ENCODE peak calls at places on chromosomes 2 and 18, in nine cellular contexts. One of them, this sample, is unnamed.

GRCh38 chr18:48227206-48227605 is 182.0 kb downstream of the ZBTB7C start:
- DNase-seq in upper lobe of right lung: no peak
- DNase-seq in keratinocyte: no peak
- DNase-seq in Peyer's patch: no peak
- DNase-seq in thoracic aorta: no peak
- DNase-seq in pancreas: no peak
- DNase-seq in neural progenitor cell: no peak
- DNase-seq in H7: no peak
- DNase-seq in CD8-positive, alpha-beta T cell: no peak
- DNase-seq in this sample: no peak

GRCh38 chr18:76188097-76188496 is 306.9 kb downstream of the ZNF516 start:
- DNase-seq in neural progenitor cell: no peak
- DNase-seq in upper lobe of right lung: no peak
- DNase-seq in pancreas: no peak
- DNase-seq in CD8-positive, alpha-beta T cell: no peak
- DNase-seq in thoracic aorta: no peak
- DNase-seq in Peyer's patch: no peak
- DNase-seq in keratinocyte: no peak
- DNase-seq in H7: no peak
- DNase-seq in this sample: no peak

GRCh38 chr2:236538242-236538641 is 31.4 kb upstream of the ACKR3 start:
- DNase-seq in Peyer's patch: no peak
- DNase-seq in H7: no peak
- DNase-seq in thoracic aorta: no peak
- DNase-seq in pancreas: no peak
- DNase-seq in neural progenitor cell: no peak
- DNase-seq in upper lobe of right lung: no peak
- DNase-seq in keratinocyte: no peak
- DNase-seq in CD8-positive, alpha-beta T cell: no peak
- DNase-seq in this sample: no peak

GRCh38 chr2:46866770-46867246 is 48.8 kb downstream of the MCFD2 start:
- DNase-seq in pancreas: peak; percentile 58
- DNase-seq in neural progenitor cell: no peak
- DNase-seq in keratinocyte: no peak
- DNase-seq in H7: no peak
- DNase-seq in Peyer's patch: peak; percentile 87
- DNase-seq in thoracic aorta: no peak
- DNase-seq in CD8-positive, alpha-beta T cell: no peak
- DNase-seq in upper lobe of right lung: no peak
- DNase-seq in this sample: no peak

GRCh38 chr2:99984781-99985525 is 157.4 kb downstream of the AFF3 start:
- DNase-seq in H7: no peak
- DNase-seq in pancreas: no peak
- DNase-seq in neural progenitor cell: peak; percentile 41
- DNase-seq in keratinocyte: no peak
- DNase-seq in upper lobe of right lung: no peak
- DNase-seq in Peyer's patch: no peak
- DNase-seq in CD8-positive, alpha-beta T cell: no peak
- DNase-seq in thoracic aorta: no peak
- DNase-seq in this sample: no peak

GRCh38 chr2:237435844-237436590 is 22.1 kb upstream of the COL6A3 start:
- DNase-seq in H7: no peak
- DNase-seq in keratinocyte: no peak
- DNase-seq in pancreas: no peak
- DNase-seq in CD8-positive, alpha-beta T cell: no peak
- DNase-seq in upper lobe of right lung: no peak
- DNase-seq in thoracic aorta: no peak
- DNase-seq in neural progenitor cell: no peak
- DNase-seq in Peyer's patch: no peak
- DNase-seq in this sample: no peak

GRCh38 chr2:226772389-226773179 is 27.0 kb downstream of the IRS1 start:
- DNase-seq in neural progenitor cell: no peak
- DNase-seq in keratinocyte: no peak
- DNase-seq in Peyer's patch: no peak
- DNase-seq in upper lobe of right lung: no peak
- DNase-seq in CD8-positive, alpha-beta T cell: no peak
- DNase-seq in pancreas: no peak
- DNase-seq in thoracic aorta: no peak
- DNase-seq in H7: no peak
- DNase-seq in this sample: no peak

GRCh38 chr2:104521247-104521646 is 332.7 kb upstream of the POU3F3 start:
- DNase-seq in upper lobe of right lung: no peak
- DNase-seq in keratinocyte: no peak
- DNase-seq in CD8-positive, alpha-beta T cell: no peak
- DNase-seq in Peyer's patch: no peak
- DNase-seq in neural progenitor cell: peak; percentile 67
- DNase-seq in H7: peak; percentile 43
- DNase-seq in pancreas: no peak
- DNase-seq in thoracic aorta: no peak
- DNase-seq in this sample: no peak

GRCh38 chr2:33033524-33034150 is 86.9 kb downstream of the LTBP1 start:
- DNase-seq in CD8-positive, alpha-beta T cell: no peak
- DNase-seq in Peyer's patch: no peak
- DNase-seq in upper lobe of right lung: no peak
- DNase-seq in pancreas: no peak
- DNase-seq in thoracic aorta: no peak
- DNase-seq in neural progenitor cell: peak; percentile 59
- DNase-seq in keratinocyte: no peak
- DNase-seq in H7: peak; percentile 44
- DNase-seq in this sample: peak; percentile 88

GRCh38 chr18:58287626-58288289 is 243.7 kb downstream of the NEDD4L start:
- DNase-seq in H7: no peak
- DNase-seq in thoracic aorta: no peak
- DNase-seq in pancreas: no peak
- DNase-seq in CD8-positive, alpha-beta T cell: no peak
- DNase-seq in keratinocyte: no peak
- DNase-seq in Peyer's patch: peak; percentile 75
- DNase-seq in upper lobe of right lung: no peak
- DNase-seq in neural progenitor cell: peak; percentile 17
- DNase-seq in this sample: no peak

GRCh38 chr18:48031011-48031480 is 100.6 kb upstream of the SMAD2 start:
- DNase-seq in upper lobe of right lung: peak; percentile 50
- DNase-seq in H7: peak; percentile 85
- DNase-seq in thoracic aorta: no peak
- DNase-seq in neural progenitor cell: peak; percentile 82
- DNase-seq in keratinocyte: no peak
- DNase-seq in CD8-positive, alpha-beta T cell: no peak
- DNase-seq in pancreas: peak; percentile 54
- DNase-seq in Peyer's patch: peak; percentile 74
- DNase-seq in this sample: peak; percentile 91

GRCh38 chr2:143160732-143161707 is 31.8 kb downstream of the ARHGAP15 start:
- DNase-seq in Peyer's patch: no peak
- DNase-seq in pancreas: no peak
- DNase-seq in H7: no peak
- DNase-seq in neural progenitor cell: peak; percentile 17
- DNase-seq in upper lobe of right lung: no peak
- DNase-seq in thoracic aorta: no peak
- DNase-seq in keratinocyte: no peak
- DNase-seq in CD8-positive, alpha-beta T cell: no peak
- DNase-seq in this sample: no peak

GRCh38 chr2:479505-480161 is 191.7 kb upstream of the ALKAL2 start:
- DNase-seq in neural progenitor cell: no peak
- DNase-seq in pancreas: peak; percentile 32
- DNase-seq in CD8-positive, alpha-beta T cell: no peak
- DNase-seq in H7: no peak
- DNase-seq in upper lobe of right lung: no peak
- DNase-seq in keratinocyte: no peak
- DNase-seq in Peyer's patch: no peak
- DNase-seq in thoracic aorta: no peak
- DNase-seq in this sample: no peak

GRCh38 chr2:85539361-85540130 is 578 bp downstream of the MAT2A start:
- DNase-seq in Peyer's patch: peak; percentile 80
- DNase-seq in thoracic aorta: peak; percentile 42
- DNase-seq in pancreas: peak; percentile 75
- DNase-seq in keratinocyte: no peak
- DNase-seq in CD8-positive, alpha-beta T cell: peak; percentile 68
- DNase-seq in neural progenitor cell: no peak
- DNase-seq in H7: peak; percentile 78
- DNase-seq in upper lobe of right lung: peak; percentile 89
- DNase-seq in this sample: peak; percentile 61

GRCh38 chr2:99512081-99512480 is 22.3 kb upstream of the REV1 start:
- DNase-seq in pancreas: no peak
- DNase-seq in CD8-positive, alpha-beta T cell: no peak
- DNase-seq in upper lobe of right lung: no peak
- DNase-seq in Peyer's patch: no peak
- DNase-seq in neural progenitor cell: no peak
- DNase-seq in keratinocyte: no peak
- DNase-seq in thoracic aorta: no peak
- DNase-seq in H7: no peak
- DNase-seq in this sample: no peak

GRCh38 chr2:206800501-206801416 is 35.4 kb downstream of the FASTKD2 start:
- DNase-seq in CD8-positive, alpha-beta T cell: peak; percentile 46
- DNase-seq in upper lobe of right lung: peak; percentile 67
- DNase-seq in Peyer's patch: peak; percentile 82
- DNase-seq in pancreas: peak; percentile 41
- DNase-seq in thoracic aorta: peak; percentile 19
- DNase-seq in keratinocyte: peak; percentile 2
- DNase-seq in H7: peak; percentile 30
- DNase-seq in neural progenitor cell: peak; percentile 83
- DNase-seq in this sample: peak; percentile 59

GRCh38 chr2:238024986-238025385 is 35.8 kb upstream of the SCLY start:
- DNase-seq in H7: no peak
- DNase-seq in thoracic aorta: no peak
- DNase-seq in CD8-positive, alpha-beta T cell: peak; percentile 17
- DNase-seq in neural progenitor cell: no peak
- DNase-seq in keratinocyte: peak; percentile 64
- DNase-seq in upper lobe of right lung: no peak
- DNase-seq in pancreas: no peak
- DNase-seq in Peyer's patch: no peak
- DNase-seq in this sample: no peak

GRCh38 chr2:25401307-25402021 is 59.7 kb upstream of the DNMT3A start:
- DNase-seq in CD8-positive, alpha-beta T cell: no peak
- DNase-seq in neural progenitor cell: no peak
- DNase-seq in upper lobe of right lung: no peak
- DNase-seq in H7: no peak
- DNase-seq in keratinocyte: no peak
- DNase-seq in Peyer's patch: no peak
- DNase-seq in thoracic aorta: no peak
- DNase-seq in pancreas: no peak
- DNase-seq in this sample: peak; percentile 55

GRCh38 chr2:200585730-200586643 is at the start of gene AOX1:
- DNase-seq in pancreas: peak; percentile 86
- DNase-seq in keratinocyte: no peak
- DNase-seq in H7: peak; percentile 85
- DNase-seq in Peyer's patch: peak; percentile 75
- DNase-seq in neural progenitor cell: peak; percentile 86
- DNase-seq in CD8-positive, alpha-beta T cell: peak; percentile 23
- DNase-seq in thoracic aorta: no peak
- DNase-seq in upper lobe of right lung: peak; percentile 75
- DNase-seq in this sample: no peak

GRCh38 chr2:11771971-11772615 is 25.7 kb downstream of the LPIN1 start:
- DNase-seq in Peyer's patch: no peak
- DNase-seq in thoracic aorta: no peak
- DNase-seq in neural progenitor cell: no peak
- DNase-seq in H7: no peak
- DNase-seq in pancreas: no peak
- DNase-seq in upper lobe of right lung: no peak
- DNase-seq in CD8-positive, alpha-beta T cell: no peak
- DNase-seq in keratinocyte: no peak
- DNase-seq in this sample: no peak
- H3K36me3 ChIP-seq in Peyer's patch: peaks cover 3% of the 10 kb centered on the region
- H3K36me3 ChIP-seq in thoracic aorta: peaks cover 44% of the 10 kb centered on the region
- H3K36me3 ChIP-seq in neural progenitor cell: peaks cover 6% of the 10 kb centered on the region
- H3K36me3 ChIP-seq in H7: peaks cover 2% of the 10 kb centered on the region
- H3K36me3 ChIP-seq in pancreas: no peaks in the 10 kb centered on the region
- H3K36me3 ChIP-seq in upper lobe of right lung: peaks cover 76% of the 10 kb centered on the region
- H3K36me3 ChIP-seq in CD8-positive, alpha-beta T cell: peaks cover 30% of the 10 kb centered on the region
- H3K36me3 ChIP-seq in keratinocyte: peaks cover 31% of the 10 kb centered on the region
- H3K36me3 ChIP-seq in this sample: peaks cover 87% of the 10 kb centered on the region

DNA sequence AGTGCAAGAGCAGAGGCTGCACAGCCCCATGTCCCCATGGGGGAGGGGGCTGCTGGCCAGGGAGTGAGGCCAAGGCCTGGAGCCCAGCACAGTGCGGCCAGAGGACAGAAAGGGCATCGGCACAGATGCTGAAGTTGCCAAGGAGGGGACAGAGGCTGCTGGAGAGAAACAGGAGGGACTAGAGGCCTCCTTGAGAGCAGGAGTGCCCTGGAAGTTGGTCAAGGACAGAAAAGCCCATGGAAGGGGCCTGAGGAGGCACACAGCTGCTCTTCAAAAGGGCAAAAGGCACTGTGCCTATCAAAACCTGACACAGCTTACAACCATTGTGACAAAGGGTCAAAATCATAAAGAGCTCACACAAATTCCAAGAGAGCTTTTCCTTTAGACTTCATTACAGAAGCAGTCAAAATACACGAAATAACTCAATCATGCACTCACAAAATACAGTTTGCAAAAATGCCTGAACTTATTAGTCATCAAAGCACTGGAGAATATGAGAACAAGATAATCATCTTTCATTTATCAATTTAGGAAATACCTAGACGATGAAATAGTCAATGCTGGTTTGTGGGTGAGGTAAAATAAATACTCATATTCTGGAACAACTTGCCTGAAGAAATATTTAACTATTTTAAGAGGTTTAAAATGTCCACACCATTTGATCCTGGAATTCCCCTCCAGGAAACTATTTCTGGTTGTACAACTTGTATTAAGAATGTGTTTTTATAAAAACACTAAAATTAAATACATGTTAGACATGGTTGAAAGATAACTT is 79.6 kb downstream of the USP40 start:
- DNase-seq in keratinocyte: no peak
- DNase-seq in CD8-positive, alpha-beta T cell: no peak
- DNase-seq in pancreas: no peak
- DNase-seq in thoracic aorta: no peak
- DNase-seq in neural progenitor cell: no peak
- DNase-seq in Peyer's patch: no peak
- DNase-seq in upper lobe of right lung: peak; percentile 67
- DNase-seq in H7: no peak
- DNase-seq in this sample: no peak
- H3K36me3 ChIP-seq in keratinocyte: peaks cover 11% of the 10 kb centered on the region
- H3K36me3 ChIP-seq in CD8-positive, alpha-beta T cell: peaks cover 6% of the 10 kb centered on the region
- H3K36me3 ChIP-seq in pancreas: no peaks in the 10 kb centered on the region
- H3K36me3 ChIP-seq in thoracic aorta: peaks cover 9% of the 10 kb centered on the region
- H3K36me3 ChIP-seq in neural progenitor cell: no peaks in the 10 kb centered on the region
- H3K36me3 ChIP-seq in Peyer's patch: no peaks in the 10 kb centered on the region
- H3K36me3 ChIP-seq in upper lobe of right lung: peaks cover 76% of the 10 kb centered on the region
- H3K36me3 ChIP-seq in H7: no peaks in the 10 kb centered on the region
- H3K36me3 ChIP-seq in this sample: peaks cover 20% of the 10 kb centered on the region

GRCh38 chr2:240576036-240576435 is 7.8 kb downstream of the RNPEPL1 start:
- DNase-seq in neural progenitor cell: no peak
- DNase-seq in CD8-positive, alpha-beta T cell: no peak
- DNase-seq in H7: no peak
- DNase-seq in Peyer's patch: no peak
- DNase-seq in thoracic aorta: no peak
- DNase-seq in upper lobe of right lung: no peak
- DNase-seq in keratinocyte: no peak
- DNase-seq in pancreas: no peak
- DNase-seq in this sample: no peak
- H3K36me3 ChIP-seq in neural progenitor cell: no peaks in the 10 kb centered on the region
- H3K36me3 ChIP-seq in CD8-positive, alpha-beta T cell: peaks cover 20% of the 10 kb centered on the region
- H3K36me3 ChIP-seq in H7: no peaks in the 10 kb centered on the region
- H3K36me3 ChIP-seq in Peyer's patch: no peaks in the 10 kb centered on the region
- H3K36me3 ChIP-seq in thoracic aorta: peaks cover 30% of the 10 kb centered on the region
- H3K36me3 ChIP-seq in upper lobe of right lung: peaks cover 56% of the 10 kb centered on the region
- H3K36me3 ChIP-seq in keratinocyte: peaks cover 11% of the 10 kb centered on the region
- H3K36me3 ChIP-seq in pancreas: no peaks in the 10 kb centered on the region
- H3K36me3 ChIP-seq in this sample: peaks cover 19% of the 10 kb centered on the region

DNA sequence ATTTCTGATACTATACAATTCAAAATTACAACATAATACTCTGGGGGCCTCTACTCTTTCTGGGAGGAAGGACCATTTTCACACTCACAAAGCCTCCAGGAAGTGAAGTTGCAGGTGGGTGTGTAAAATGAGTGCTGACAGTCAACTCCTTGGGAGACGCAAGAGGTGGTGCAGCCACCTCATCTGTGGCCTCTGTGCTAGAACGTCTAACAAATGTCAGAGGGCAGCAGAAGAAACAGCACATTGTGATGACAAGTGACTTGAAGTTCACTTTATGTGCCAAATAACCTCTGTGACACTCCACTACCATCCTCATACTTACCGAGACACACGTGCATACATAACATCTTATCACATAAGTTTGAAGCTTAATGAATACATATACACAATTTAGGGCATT is 10.2 kb downstream of the RNF103 start:
- DNase-seq in Peyer's patch: no peak
- DNase-seq in H7: no peak
- DNase-seq in pancreas: no peak
- DNase-seq in upper lobe of right lung: no peak
- DNase-seq in neural progenitor cell: no peak
- DNase-seq in CD8-positive, alpha-beta T cell: no peak
- DNase-seq in keratinocyte: no peak
- DNase-seq in thoracic aorta: no peak
- DNase-seq in this sample: no peak
- H3K36me3 ChIP-seq in Peyer's patch: no peaks in the 10 kb centered on the region
- H3K36me3 ChIP-seq in H7: peaks cover 1% of the 10 kb centered on the region
- H3K36me3 ChIP-seq in pancreas: no peaks in the 10 kb centered on the region
- H3K36me3 ChIP-seq in upper lobe of right lung: peaks cover 80% of the 10 kb centered on the region
- H3K36me3 ChIP-seq in neural progenitor cell: no peaks in the 10 kb centered on the region
- H3K36me3 ChIP-seq in CD8-positive, alpha-beta T cell: peaks cover 12% of the 10 kb centered on the region
- H3K36me3 ChIP-seq in keratinocyte: peaks cover 6% of the 10 kb centered on the region
- H3K36me3 ChIP-seq in thoracic aorta: peaks cover 32% of the 10 kb centered on the region
- H3K36me3 ChIP-seq in this sample: peaks cover 34% of the 10 kb centered on the region

This sample was measured in WERI-Rb-1.